ENCODE peak calls at places on chromosomes 2 and 18, in five cellular contexts. One of them, this sample, is unnamed.

GRCh38 chr2:141151611-141152286 is 979.1 kb downstream of the LRP1B start:
- DNase-seq in right atrium auricular region: no peak
- DNase-seq in hepatocyte: no peak
- DNase-seq in effector memory CD4-positive, alpha-beta T cell: no peak
- DNase-seq in endothelial cell of umbilical vein: no peak
- DNase-seq in this sample: no peak

GRCh38 chr2:223465793-223466192 is 136.4 kb downstream of the SCG2 start:
- DNase-seq in right atrium auricular region: peak; percentile 96
- DNase-seq in hepatocyte: peak; percentile 51
- DNase-seq in effector memory CD4-positive, alpha-beta T cell: no peak
- DNase-seq in endothelial cell of umbilical vein: peak; percentile 84
- DNase-seq in this sample: peak; percentile 92

GRCh38 chr2:116980354-116980753 is 834.1 kb upstream of the DDX18 start:
- DNase-seq in right atrium auricular region: no peak
- DNase-seq in hepatocyte: no peak
- DNase-seq in effector memory CD4-positive, alpha-beta T cell: no peak
- DNase-seq in endothelial cell of umbilical vein: no peak
- DNase-seq in this sample: no peak

GRCh38 chr2:24353364-24353763 is 7.0 kb downstream of the ITSN2 start:
- DNase-seq in right atrium auricular region: no peak
- DNase-seq in hepatocyte: no peak
- DNase-seq in effector memory CD4-positive, alpha-beta T cell: no peak
- DNase-seq in endothelial cell of umbilical vein: no peak
- DNase-seq in this sample: no peak

GRCh38 chr2:108536133-108536780 is 2.0 kb downstream of the LIMS1 start:
- DNase-seq in right atrium auricular region: no peak
- DNase-seq in hepatocyte: no peak
- DNase-seq in effector memory CD4-positive, alpha-beta T cell: no peak
- DNase-seq in endothelial cell of umbilical vein: no peak
- DNase-seq in this sample: no peak

GRCh38 chr2:44645931-44646330 is 284.2 kb downstream of the CAMKMT start:
- DNase-seq in right atrium auricular region: no peak
- DNase-seq in hepatocyte: no peak
- DNase-seq in effector memory CD4-positive, alpha-beta T cell: no peak
- DNase-seq in endothelial cell of umbilical vein: no peak
- DNase-seq in this sample: no peak

GRCh38 chr18:10314111-10314510 is 140.3 kb upstream of the APCDD1 start:
- DNase-seq in right atrium auricular region: no peak
- DNase-seq in hepatocyte: no peak
- DNase-seq in effector memory CD4-positive, alpha-beta T cell: no peak
- DNase-seq in endothelial cell of umbilical vein: no peak
- DNase-seq in this sample: no peak

GRCh38 chr2:23668756-23669304 is 258.1 kb downstream of the ATAD2B start:
- DNase-seq in right atrium auricular region: no peak
- DNase-seq in hepatocyte: no peak
- DNase-seq in effector memory CD4-positive, alpha-beta T cell: no peak
- DNase-seq in endothelial cell of umbilical vein: no peak
- DNase-seq in this sample: no peak

GRCh38 chr2:74373189-74373588 is 6.9 kb downstream of the DCTN1 start:
- DNase-seq in right atrium auricular region: no peak
- DNase-seq in hepatocyte: peak; percentile 41
- DNase-seq in effector memory CD4-positive, alpha-beta T cell: no peak
- DNase-seq in endothelial cell of umbilical vein: no peak
- DNase-seq in this sample: no peak

GRCh38 chr18:70280007-70280925 is 8.6 kb upstream of the SOCS6 start:
- DNase-seq in right atrium auricular region: no peak
- DNase-seq in hepatocyte: no peak
- DNase-seq in effector memory CD4-positive, alpha-beta T cell: no peak
- DNase-seq in endothelial cell of umbilical vein: peak; percentile 48
- DNase-seq in this sample: no peak

GRCh38 chr2:119024568-119024967 is 82.6 kb downstream of the MARCO start:
- DNase-seq in right atrium auricular region: no peak
- DNase-seq in hepatocyte: no peak
- DNase-seq in effector memory CD4-positive, alpha-beta T cell: no peak
- DNase-seq in endothelial cell of umbilical vein: no peak
- DNase-seq in this sample: no peak

GRCh38 chr2:11768940-11769339 is 22.5 kb downstream of the LPIN1 start:
- DNase-seq in right atrium auricular region: no peak
- DNase-seq in hepatocyte: no peak
- DNase-seq in effector memory CD4-positive, alpha-beta T cell: no peak
- DNase-seq in endothelial cell of umbilical vein: no peak
- DNase-seq in this sample: no peak

GRCh38 chr2:29374823-29375222 is 259.6 kb downstream of the CLIP4 start:
- DNase-seq in right atrium auricular region: no peak
- DNase-seq in hepatocyte: no peak
- DNase-seq in effector memory CD4-positive, alpha-beta T cell: no peak
- DNase-seq in endothelial cell of umbilical vein: no peak
- DNase-seq in this sample: no peak

GRCh38 chr2:112001942-112002341 is 53.1 kb upstream of the TMEM87B start:
- DNase-seq in right atrium auricular region: no peak
- DNase-seq in hepatocyte: no peak
- DNase-seq in effector memory CD4-positive, alpha-beta T cell: no peak
- DNase-seq in endothelial cell of umbilical vein: no peak
- DNase-seq in this sample: no peak

GRCh38 chr2:165239230-165239629 is at the start of gene SCN2A:
- DNase-seq in right atrium auricular region: no peak
- DNase-seq in hepatocyte: peak; percentile 70
- DNase-seq in effector memory CD4-positive, alpha-beta T cell: no peak
- DNase-seq in endothelial cell of umbilical vein: peak; percentile 60
- DNase-seq in this sample: no peak

GRCh38 chr2:228798931-228799588 is 472.0 kb downstream of the PID1 start:
- DNase-seq in right atrium auricular region: no peak
- DNase-seq in hepatocyte: no peak
- DNase-seq in effector memory CD4-positive, alpha-beta T cell: no peak
- DNase-seq in endothelial cell of umbilical vein: no peak
- DNase-seq in this sample: no peak

GRCh38 chr2:73892631-73893329 is at the start of gene ACTG2:
- DNase-seq in right atrium auricular region: no peak
- DNase-seq in hepatocyte: no peak
- DNase-seq in effector memory CD4-positive, alpha-beta T cell: no peak
- DNase-seq in endothelial cell of umbilical vein: no peak
- DNase-seq in this sample: peak; percentile 83

GRCh38 chr2:38268001-38268400 is 109.1 kb downstream of the ATL2 start:
- DNase-seq in right atrium auricular region: no peak
- DNase-seq in hepatocyte: no peak
- DNase-seq in effector memory CD4-positive, alpha-beta T cell: no peak
- DNase-seq in endothelial cell of umbilical vein: no peak
- DNase-seq in this sample: peak; percentile 33

GRCh38 chr2:130332271-130333073 is 10.2 kb upstream of the IMP4 start:
- DNase-seq in right atrium auricular region: peak; percentile 82
- DNase-seq in hepatocyte: peak; percentile 89
- DNase-seq in effector memory CD4-positive, alpha-beta T cell: peak; percentile 52
- DNase-seq in endothelial cell of umbilical vein: peak; percentile 63
- DNase-seq in this sample: no peak

GRCh38 chr2:188449992-188450391 is 158.3 kb downstream of the GULP1 start:
- DNase-seq in right atrium auricular region: no peak
- DNase-seq in hepatocyte: no peak
- DNase-seq in effector memory CD4-positive, alpha-beta T cell: no peak
- DNase-seq in endothelial cell of umbilical vein: no peak
- DNase-seq in this sample: no peak
- H3K4me3 ChIP-seq in right atrium auricular region: no peak overlapping the region
- H3K4me3 ChIP-seq in hepatocyte: no peak overlapping the region
- H3K4me3 ChIP-seq in effector memory CD4-positive, alpha-beta T cell: no peak overlapping the region
- H3K4me3 ChIP-seq in endothelial cell of umbilical vein: no peak overlapping the region
- H3K4me3 ChIP-seq in this sample: no peak overlapping the region

DNA sequence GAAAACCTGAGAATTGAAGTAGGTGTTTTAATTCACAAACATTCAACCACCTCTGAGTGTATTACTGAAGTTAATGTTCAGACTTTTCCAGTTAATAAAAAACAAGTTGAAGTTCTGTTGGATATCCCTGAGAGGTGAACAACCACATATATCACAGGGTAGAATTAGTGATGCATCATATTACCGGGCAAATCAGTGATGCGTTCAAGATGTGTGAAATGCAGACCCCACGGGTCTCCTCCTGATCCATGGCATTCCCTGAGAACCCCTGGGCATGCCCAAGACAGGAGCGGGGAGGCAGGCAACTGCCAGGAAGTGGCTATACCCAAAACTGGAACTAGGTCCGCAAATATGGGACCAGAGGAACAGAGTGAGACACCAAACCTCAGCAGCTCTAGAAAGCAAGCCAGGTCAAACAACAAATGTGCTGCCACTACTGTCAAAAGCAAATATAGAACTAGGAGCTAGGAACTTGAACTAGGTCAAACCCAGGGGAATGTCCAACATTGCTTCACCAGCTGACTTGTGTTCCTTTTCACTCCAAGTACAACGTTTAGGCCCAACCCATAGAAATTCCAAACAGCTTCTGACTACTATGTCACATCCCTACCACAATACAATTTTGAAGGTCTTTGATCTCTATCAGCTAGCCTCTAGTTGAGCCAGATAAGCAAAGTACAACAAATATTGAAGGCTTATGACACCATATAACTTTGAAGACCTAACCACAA is 20.2 kb downstream of the PSTPIP2 start:
- DNase-seq in right atrium auricular region: no peak
- DNase-seq in hepatocyte: peak; percentile 78
- DNase-seq in effector memory CD4-positive, alpha-beta T cell: no peak
- DNase-seq in endothelial cell of umbilical vein: no peak
- DNase-seq in this sample: no peak
- H3K4me3 ChIP-seq in right atrium auricular region: no peak overlapping the region
- H3K4me3 ChIP-seq in hepatocyte: no peak overlapping the region
- H3K4me3 ChIP-seq in effector memory CD4-positive, alpha-beta T cell: no peak overlapping the region
- H3K4me3 ChIP-seq in endothelial cell of umbilical vein: no peak overlapping the region
- H3K4me3 ChIP-seq in this sample: no peak overlapping the region

GRCh38 chr2:71455741-71456569 is 2.6 kb downstream of the DYSF start:
- DNase-seq in right atrium auricular region: peak; percentile 58
- DNase-seq in hepatocyte: no peak
- DNase-seq in effector memory CD4-positive, alpha-beta T cell: no peak
- DNase-seq in endothelial cell of umbilical vein: peak; percentile 71
- DNase-seq in this sample: no peak
- H3K4me3 ChIP-seq in right atrium auricular region: no peak overlapping the region
- H3K4me3 ChIP-seq in hepatocyte: no peak overlapping the region
- H3K4me3 ChIP-seq in effector memory CD4-positive, alpha-beta T cell: no peak overlapping the region
- H3K4me3 ChIP-seq in endothelial cell of umbilical vein: no peak overlapping the region
- H3K4me3 ChIP-seq in this sample: no peak overlapping the region

GRCh38 chr18:23485386-23485785 is 17.9 kb upstream of the RMC1 start:
- DNase-seq in right atrium auricular region: no peak
- DNase-seq in hepatocyte: no peak
- DNase-seq in effector memory CD4-positive, alpha-beta T cell: no peak
- DNase-seq in endothelial cell of umbilical vein: no peak
- DNase-seq in this sample: no peak

GRCh38 chr18:23493654-23494053 is 9.7 kb upstream of the RMC1 start:
- DNase-seq in right atrium auricular region: no peak
- DNase-seq in hepatocyte: no peak
- DNase-seq in effector memory CD4-positive, alpha-beta T cell: no peak
- DNase-seq in endothelial cell of umbilical vein: no peak
- DNase-seq in this sample: no peak

GRCh38 chr18:23484783-23485182 is 18.5 kb upstream of the RMC1 start:
- DNase-seq in right atrium auricular region: no peak
- DNase-seq in hepatocyte: no peak
- DNase-seq in effector memory CD4-positive, alpha-beta T cell: no peak
- DNase-seq in endothelial cell of umbilical vein: no peak
- DNase-seq in this sample: no peak

GRCh38 chr18:23487738-23488625 is 15.3 kb upstream of the RMC1 start:
- DNase-seq in right atrium auricular region: no peak
- DNase-seq in hepatocyte: peak; percentile 32
- DNase-seq in effector memory CD4-positive, alpha-beta T cell: no peak
- DNase-seq in endothelial cell of umbilical vein: peak; percentile 91
- DNase-seq in this sample: no peak
- H3K4me3 ChIP-seq in right atrium auricular region: no peak overlapping the region
- H3K4me3 ChIP-seq in hepatocyte: no peak overlapping the region
- H3K4me3 ChIP-seq in effector memory CD4-positive, alpha-beta T cell: peak overlapping the region; percentile 35
- H3K4me3 ChIP-seq in endothelial cell of umbilical vein: peak overlapping the region; percentile 27
- H3K4me3 ChIP-seq in this sample: peak overlapping the region; percentile 43

GRCh38 chr2:9250091-9250490 is 43.5 kb downstream of the ASAP2 start:
- DNase-seq in right atrium auricular region: no peak
- DNase-seq in hepatocyte: no peak
- DNase-seq in effector memory CD4-positive, alpha-beta T cell: no peak
- DNase-seq in endothelial cell of umbilical vein: no peak
- DNase-seq in this sample: no peak

GRCh38 chr2:9250498-9251153 is 44.0 kb downstream of the ASAP2 start:
- DNase-seq in right atrium auricular region: no peak
- DNase-seq in hepatocyte: no peak
- DNase-seq in effector memory CD4-positive, alpha-beta T cell: no peak
- DNase-seq in endothelial cell of umbilical vein: no peak
- DNase-seq in this sample: no peak

GRCh38 chr2:9252002-9252357 is 45.4 kb downstream of the ASAP2 start:
- DNase-seq in right atrium auricular region: no peak
- DNase-seq in hepatocyte: no peak
- DNase-seq in effector memory CD4-positive, alpha-beta T cell: no peak
- DNase-seq in endothelial cell of umbilical vein: no peak
- DNase-seq in this sample: no peak

GRCh38 chr2:9249036-9249800 is 42.6 kb downstream of the ASAP2 start:
- DNase-seq in right atrium auricular region: no peak
- DNase-seq in hepatocyte: no peak
- DNase-seq in effector memory CD4-positive, alpha-beta T cell: no peak
- DNase-seq in endothelial cell of umbilical vein: peak; percentile 57
- DNase-seq in this sample: no peak

GRCh38 chr2:9251154-9252001 is 44.8 kb downstream of the ASAP2 start:
- DNase-seq in right atrium auricular region: no peak
- DNase-seq in hepatocyte: peak; percentile 44
- DNase-seq in effector memory CD4-positive, alpha-beta T cell: no peak
- DNase-seq in endothelial cell of umbilical vein: peak; percentile 81
- DNase-seq in this sample: no peak
- H3K4me3 ChIP-seq in right atrium auricular region: no peak overlapping the region
- H3K4me3 ChIP-seq in hepatocyte: no peak overlapping the region
- H3K4me3 ChIP-seq in effector memory CD4-positive, alpha-beta T cell: no peak overlapping the region
- H3K4me3 ChIP-seq in endothelial cell of umbilical vein: no peak overlapping the region
- H3K4me3 ChIP-seq in this sample: peak overlapping the region; percentile 45